ENCODE peak calls at places on chromosomes 5 and 9, in ten cellular contexts. C, D, P, X, H, F, L, Y, Q and O are unnamed samples.

GRCh38 chr9:136170291-136170901 is 34.5 kb downstream of the LHX3 start:
- DNase-seq in C (peak), D (peak), P (no peak), X (no peak), H (no peak), F (peak), L (no peak), Y (peak), Q (peak), O (peak)

GRCh38 chr5:126267435-126267834 is 155.8 kb upstream of the GRAMD2B start:
- DNase-seq in C (no peak), D (no peak), P (no peak), X (no peak), H (no peak), F (no peak), L (no peak), Y (no peak), Q (no peak), O (no peak)

GRCh38 chr5:128220841-128221240 is 137.3 kb downstream of the SLC12A2 start:
- DNase-seq in C (no peak), D (no peak), P (no peak), X (no peak), H (no peak), F (no peak), L (no peak), Y (no peak), Q (no peak), O (no peak)

GRCh38 chr5:62931551-62931950 is 352.9 kb downstream of the LRRC70 start:
- DNase-seq in C (no peak), D (no peak), P (no peak), X (no peak), H (no peak), F (no peak), L (no peak), Y (no peak), Q (no peak), O (no peak)

GRCh38 chr9:35958104-35958825 is at the start of gene OR2S2:
- DNase-seq in C (peak), D (no peak), P (no peak), X (no peak), H (no peak), F (no peak), L (no peak), Y (no peak), Q (no peak), O (no peak)

GRCh38 chr5:142494119-142494518 is 169.3 kb upstream of the SPRY4 start:
- DNase-seq in C (no peak), D (no peak), P (no peak), X (no peak), H (no peak), F (no peak), L (no peak), Y (no peak), Q (no peak), O (no peak)

GRCh38 chr9:5851445-5851844 is 18.5 kb upstream of the ERMP1 start:
- DNase-seq in C (peak), D (peak), P (no peak), X (peak), H (no peak), F (peak), L (no peak), Y (peak), Q (peak), O (no peak)

GRCh38 chr5:99275128-99275527 is 346.3 kb upstream of the CHD1 start:
- DNase-seq in C (no peak), D (no peak), P (no peak), X (no peak), H (no peak), F (no peak), L (no peak), Y (no peak), Q (no peak), O (no peak)

GRCh38 chr5:179269781-179270543 is 75.3 kb downstream of the ADAMTS2 start:
- DNase-seq in C (no peak), D (no peak), P (no peak), X (no peak), H (no peak), F (no peak), L (no peak), Y (no peak), Q (no peak), O (no peak)

GRCh38 chr9:70036641-70037040 is 7.0 kb upstream of the MAMDC2 start:
- DNase-seq in C (no peak), D (no peak), P (no peak), X (no peak), H (no peak), F (no peak), L (no peak), Y (no peak), Q (no peak), O (no peak)

GRCh38 chr9:133558191-133559126 is 24.0 kb downstream of the ADAMTSL2 start:
- DNase-seq in C (peak), D (peak), P (no peak), X (peak), H (peak), F (peak), L (no peak), Y (peak), Q (peak), O (no peak)